ENCODE peak calls at places on chromosomes 3 and 15, in five cellular contexts. H is HCT116, X is GM12878, M is K562, Y is HepG2. Z is an unnamed sample.

GRCh38 chr3:135539351-135539750 is 426.2 kb upstream of the PPP2R3A start:
- DNase-seq in H (no peak), X (no peak), M (no peak), Y (no peak), Z (no peak)

GRCh38 chr3:129722527-129722926 is 116.1 kb upstream of the PLXND1 start:
- DNase-seq in H (no peak), X (no peak), M (no peak), Y (no peak), Z (no peak)

GRCh38 chr15:79197285-79197684 is 85.2 kb upstream of the ANKRD34C start:
- DNase-seq in H (no peak), X (no peak), M (no peak), Y (no peak), Z (no peak)

GRCh38 chr3:23735062-23735461 is 70.7 kb upstream of the UBE2E1 start:
- DNase-seq in H (no peak), X (no peak), M (no peak), Y (no peak), Z (no peak)

GRCh38 chr15:42042602-42043400 is 22.0 kb upstream of the PLA2G4E start:
- DNase-seq in H (no peak), X (no peak), M (no peak), Y (no peak), Z (no peak)

GRCh38 chr3:123096701-123097100 is 29.9 kb downstream of the PDIA5 start:
- DNase-seq in H (no peak), X (no peak), M (no peak), Y (no peak), Z (no peak)

GRCh38 chr3:194955979-194956696 is 270.5 kb downstream of the FAM43A start:
- DNase-seq in H (no peak), X (no peak), M (no peak), Y (no peak), Z (no peak)

GRCh38 chr15:66922608-66923007 is 142.8 kb upstream of the SMAD3 start:
- DNase-seq in H (no peak), X (no peak), M (no peak), Y (no peak), Z (no peak)

GRCh38 chr15:90716317-90716975 is 700 bp upstream of the BLM start:
- DNase-seq in H (no peak), X (no peak), M (no peak), Y (no peak), Z (no peak)

GRCh38 chr3:37520802-37521350 is 340.8 kb upstream of the CTDSPL start:
- DNase-seq in H (no peak), X (no peak), M (no peak), Y (no peak), Z (no peak)

GRCh38 chr3:58369876-58370275 is 37.2 kb downstream of the PXK start:
- DNase-seq in H (no peak), X (no peak), M (no peak), Y (no peak), Z (no peak)

GRCh38 chr3:185900228-185900627 is 37.6 kb downstream of the TRA2B start:
- DNase-seq in H (peak), X (no peak), M (peak), Y (peak), Z (no peak)

GRCh38 chr15:48025118-48025517 is 95.7 kb upstream of the SLC24A5 start:
- DNase-seq in H (no peak), X (no peak), M (no peak), Y (no peak), Z (no peak)

GRCh38 chr15:66713843-66714508 is 11.9 kb downstream of the SMAD6 start:
- DNase-seq in H (no peak), X (peak), M (no peak), Y (no peak), Z (no peak)

GRCh38 chr3:66144792-66145733 is 75.7 kb upstream of the SLC25A26 start:
- DNase-seq in H (no peak), X (no peak), M (no peak), Y (no peak), Z (no peak)

GRCh38 chr15:47443839-47444238 is 273.5 kb upstream of the SEMA6D start:
- DNase-seq in H (no peak), X (no peak), M (no peak), Y (no peak), Z (no peak)

GRCh38 chr3:177833392-177833791 is 636.1 kb upstream of the TBL1XR1 start:
- DNase-seq in H (no peak), X (no peak), M (no peak), Y (no peak), Z (no peak)

GRCh38 chr3:120300971-120301370 is 15.9 kb upstream of the GPR156 start:
- DNase-seq in H (no peak), X (no peak), M (no peak), Y (peak), Z (no peak)

GRCh38 chr3:169658311-169658931 is 5.1 kb downstream of the MECOM start:
- DNase-seq in H (no peak), X (no peak), M (no peak), Y (no peak), Z (no peak)
- TF ChIP-seq SP1 in H (no peak), X (no peak), M (no peak), Y (no peak), Z (no peak)

DNA sequence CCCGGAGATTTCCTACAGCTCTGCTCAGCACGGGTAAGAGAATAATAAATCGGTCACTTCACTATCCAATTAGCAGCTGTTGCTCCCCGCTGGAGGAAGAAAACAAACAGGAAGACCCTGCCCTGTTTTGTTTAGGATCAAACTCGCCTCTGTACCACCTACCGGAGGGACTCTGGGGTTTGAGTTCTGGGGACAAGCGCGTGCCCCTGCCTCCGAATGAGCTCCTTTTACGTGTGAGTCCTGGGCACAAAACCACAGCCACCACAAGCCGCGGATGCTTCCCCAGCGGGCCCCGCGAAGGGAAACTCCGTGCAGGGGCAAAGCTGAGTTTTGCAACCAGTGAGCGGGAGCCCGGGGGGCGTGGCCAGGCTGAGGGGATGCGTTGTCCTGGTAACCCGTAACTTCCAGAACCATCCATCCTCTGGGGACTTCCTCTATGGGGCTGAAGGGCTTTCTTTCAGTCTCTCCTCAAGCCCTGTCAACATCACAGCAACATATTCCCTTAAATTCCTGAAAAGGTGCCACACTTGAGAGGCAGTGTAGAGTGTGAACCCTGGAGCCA is 315.8 kb upstream of the PROK2 start:
- DNase-seq in H (no peak), X (peak), M (peak), Y (no peak), Z (peak)
- TF ChIP-seq POLR2A in H (no peak), X (peak), M (no peak), Y (no peak), Z (no peak)

DNA sequence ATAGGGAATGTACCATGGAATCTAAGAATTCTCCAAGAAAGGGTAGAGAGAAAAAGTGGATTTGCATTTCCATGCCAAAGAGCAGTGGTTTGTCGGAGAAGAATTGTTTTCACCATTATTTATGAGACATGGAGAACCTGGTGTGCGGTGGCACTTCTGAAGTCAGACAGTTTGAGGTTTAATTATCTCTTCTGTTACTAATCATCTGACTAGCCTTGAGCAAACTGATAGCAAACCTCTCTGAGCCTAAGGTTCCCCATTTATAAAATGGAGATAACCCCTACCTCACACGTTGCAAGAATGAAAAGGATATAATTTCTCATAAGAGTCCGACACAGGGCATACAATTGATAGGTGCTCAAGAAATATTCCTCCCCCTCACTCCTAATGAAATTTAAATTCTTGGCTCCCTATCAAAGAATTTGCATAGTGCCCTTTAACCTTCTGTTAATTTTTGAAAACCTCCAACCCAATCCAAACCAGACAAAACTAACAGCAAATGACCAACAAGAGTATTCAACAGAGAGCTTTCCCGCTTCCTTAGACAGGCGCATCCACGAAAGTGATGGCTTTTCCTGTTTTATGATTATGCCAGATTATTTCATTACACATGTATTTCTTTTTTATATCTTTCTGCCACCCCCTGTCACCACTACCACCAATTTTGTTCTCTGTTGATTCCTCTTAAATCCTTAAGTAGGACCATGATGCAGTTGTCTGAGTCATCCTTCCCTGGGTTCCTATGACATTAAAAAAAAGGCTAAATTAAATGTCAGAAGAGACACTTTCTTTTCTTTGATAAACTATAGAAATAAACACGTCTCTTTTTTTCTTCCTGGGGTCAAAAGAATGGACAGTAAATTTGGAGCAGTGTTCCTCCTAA is 28.5 kb downstream of the TMEM212 start:
- DNase-seq in H (no peak), X (no peak), M (no peak), Y (no peak), Z (no peak)
- TF ChIP-seq SP1 in H (no peak), X (no peak), M (no peak), Y (no peak), Z (no peak)

DNA sequence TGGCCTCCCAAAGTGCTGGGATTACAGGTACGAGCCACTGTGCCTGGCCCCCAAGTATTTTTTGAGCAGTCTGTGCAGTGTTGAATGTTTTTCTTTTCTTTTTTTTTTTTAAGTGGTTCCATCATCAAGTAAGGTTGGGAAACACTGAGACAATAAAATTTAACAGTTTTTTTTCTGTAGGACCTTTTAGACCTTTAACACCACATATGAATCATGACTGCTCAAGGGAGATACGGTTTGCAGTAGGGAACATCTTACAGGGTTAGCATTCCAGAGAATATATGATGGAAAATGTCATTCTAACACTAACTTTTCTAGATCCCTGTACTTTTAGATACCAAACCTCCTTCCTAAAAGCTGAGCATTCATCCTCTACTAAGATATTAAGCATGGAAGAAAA is 41.7 kb downstream of the SNX4 start:
- DNase-seq in H (no peak), X (no peak), M (no peak), Y (no peak), Z (no peak)
- TF ChIP-seq POLR2A in H (no peak), X (no peak), M (no peak), Y (no peak), Z (no peak)

GRCh38 chr3:166013073-166013679 is 176.0 kb upstream of the BCHE start:
- DNase-seq in H (peak), X (no peak), M (peak), Y (peak), Z (no peak)
- TF ChIP-seq SP1 in H (no peak), X (no peak), M (no peak), Y (no peak), Z (no peak)

DNA sequence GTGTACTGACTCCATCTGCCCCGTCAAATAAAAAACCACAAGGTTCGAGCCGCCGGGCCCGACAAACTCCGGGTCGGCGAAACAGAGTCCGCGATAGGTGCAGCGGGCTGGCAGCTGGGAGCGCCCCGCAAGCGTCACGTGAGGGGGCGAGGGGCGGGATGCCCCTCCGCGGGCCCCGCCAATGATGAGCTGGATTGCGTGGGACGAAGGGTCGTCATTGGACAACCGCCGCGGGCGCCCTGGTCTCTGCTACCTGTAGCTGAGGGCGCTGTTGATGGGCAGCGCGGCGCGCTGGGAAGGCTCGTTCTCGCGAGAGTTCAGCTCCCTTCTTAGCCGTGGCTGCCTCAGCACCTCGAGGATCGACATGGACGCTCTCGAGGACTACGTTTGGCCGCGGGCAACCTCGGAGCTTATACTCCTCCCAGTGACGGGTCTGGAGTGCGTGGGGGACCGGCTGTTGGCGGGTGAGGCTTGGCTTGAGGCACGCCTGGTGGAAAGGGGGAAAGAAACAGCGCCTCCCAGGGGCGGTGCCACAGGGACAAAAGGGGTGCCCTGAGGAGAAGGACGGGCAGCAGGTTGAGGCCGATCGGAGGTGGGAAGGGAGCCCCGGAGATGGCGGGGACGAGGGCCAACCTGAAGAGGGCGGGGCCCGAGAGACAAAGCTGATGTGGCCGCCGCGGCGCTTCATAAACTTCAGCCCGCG is at the start of gene WDR6:
- DNase-seq in H (peak), X (peak), M (peak), Y (peak), Z (peak)
- TF ChIP-seq POLR2A in H (peak), X (peak), M (peak), Y (peak), Z (no peak)

DNA sequence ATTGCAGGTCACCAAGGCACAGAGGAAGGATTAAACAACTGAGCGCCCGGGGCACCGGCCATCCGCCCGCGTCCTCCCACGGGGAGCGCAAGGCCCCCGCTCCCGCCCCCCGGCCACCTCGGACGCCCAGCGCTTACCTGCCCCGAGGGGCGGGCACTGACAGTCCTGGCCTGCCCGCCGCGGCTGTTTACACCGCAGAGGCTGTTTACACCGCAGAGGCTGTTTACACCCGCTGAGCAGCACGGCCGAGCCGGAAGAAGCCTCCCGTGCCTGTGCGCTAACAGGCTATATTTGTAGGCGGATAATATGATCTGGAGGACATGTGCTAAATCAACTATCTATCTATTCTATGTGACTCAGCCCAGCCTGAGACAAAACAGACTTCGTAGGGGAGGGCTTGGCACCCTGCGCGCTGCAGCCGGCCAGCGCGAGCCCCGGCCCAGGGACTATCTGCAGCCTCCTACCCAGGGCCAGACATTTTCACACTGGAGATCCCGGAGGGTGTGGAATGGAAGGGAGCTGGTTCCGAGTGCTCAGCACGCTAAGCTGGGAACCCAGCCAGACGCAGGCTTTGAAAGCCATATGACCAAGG is at the start of gene LRRC2:
- DNase-seq in H (no peak), X (no peak), M (peak), Y (no peak), Z (no peak)
- TF ChIP-seq SP1 in H (no peak), X (no peak), M (no peak), Y (no peak), Z (no peak)

GRCh38 chr15:75197062-75197630 is 4.5 kb upstream of the C15orf39 start:
- DNase-seq in H (no peak), X (no peak), M (no peak), Y (no peak), Z (no peak)

GRCh38 chr15:75200391-75200764 is 1.3 kb upstream of the C15orf39 start:
- DNase-seq in H (no peak), X (no peak), M (no peak), Y (no peak), Z (no peak)

GRCh38 chr15:75199347-75199976 is 2.2 kb upstream of the C15orf39 start:
- DNase-seq in H (no peak), X (no peak), M (no peak), Y (no peak), Z (no peak)

GRCh38 chr15:75200765-75201608 is 695 bp upstream of the C15orf39 start:
- DNase-seq in H (peak), X (no peak), M (peak), Y (peak), Z (peak)

DNA sequence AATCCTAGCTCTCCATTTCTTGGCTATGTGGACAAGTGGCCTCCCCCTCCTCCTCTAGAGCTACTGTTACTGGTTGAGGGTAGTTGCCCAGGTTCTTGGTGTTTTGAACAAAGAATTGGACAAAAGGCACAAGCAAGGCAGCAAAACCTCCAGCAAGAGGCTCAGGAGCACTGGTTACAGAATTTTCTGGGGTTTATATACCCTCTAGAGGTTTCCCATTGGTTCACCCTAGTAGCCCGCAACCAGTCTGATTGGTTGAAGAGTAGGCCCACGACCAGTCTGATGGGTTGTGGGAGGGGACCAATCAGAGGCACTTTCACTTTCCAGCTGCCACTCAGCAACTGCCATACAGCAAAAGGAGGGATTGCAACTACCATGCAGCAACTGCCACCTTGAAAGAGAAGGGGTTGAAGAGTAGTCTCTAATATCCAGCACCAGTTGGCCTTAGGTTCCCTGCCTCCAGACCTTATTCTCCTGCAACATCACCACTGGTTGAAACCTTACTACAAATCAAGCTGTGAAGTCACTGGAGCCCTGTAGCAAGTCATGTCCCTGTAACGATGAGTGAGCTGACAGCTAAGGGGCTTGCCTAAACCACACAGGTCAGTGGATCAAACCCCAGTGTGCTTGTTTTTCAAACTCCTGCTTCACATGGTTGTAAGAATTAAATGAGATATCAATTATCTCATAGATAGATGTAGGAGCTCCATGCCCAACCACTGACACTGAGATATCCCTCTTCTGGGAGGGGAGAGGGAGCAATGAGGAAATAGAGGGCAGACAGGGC is 2.9 kb upstream of the C15orf39 start:
- DNase-seq in H (peak), X (peak), M (peak), Y (peak), Z (no peak)
- TF ChIP-seq POLR2A in H (peak), X (peak), M (no peak), Y (peak), Z (no peak)

Z was measured in H1.